ENCODE peak calls at places on chromosome 16, in nine cellular contexts. X is K562, D is HL-60, S is AG10803, E is H7, R is spleen, O is psoas muscle, T is tibial artery, H is sigmoid colon. U is an unnamed sample.

GRCh38 chr16:23270654-23271053 is 31.4 kb upstream of the SCNN1B start:
- DNase-seq in X (no peak), D (no peak), S (no peak), E (no peak), R (no peak), O (no peak), T (no peak), H (no peak), U (no peak)

GRCh38 chr16:52825882-52826281 is 226.8 kb downstream of the CHD9NB start:
- DNase-seq in X (no peak), D (no peak), S (no peak), E (no peak), R (no peak), O (no peak), T (no peak), H (no peak), U (no peak)

GRCh38 chr16:59111280-59111679 is 377.2 kb upstream of the GOT2 start:
- DNase-seq in X (no peak), D (no peak), S (no peak), E (no peak), R (no peak), O (no peak), T (no peak), H (no peak), U (no peak)

GRCh38 chr16:57601801-57602478 is 26.5 kb upstream of the ADGRG1 start:
- DNase-seq in X (peak; percentile 60), D (no peak), S (no peak), E (no peak), R (no peak), O (no peak), T (no peak), H (peak; percentile 29), U (no peak)

GRCh38 chr16:50266337-50267091 is at the start of gene ADCY7:
- DNase-seq in X (peak; percentile 91), D (no peak), S (peak; percentile 88), E (peak; percentile 87), R (peak; percentile 96), O (peak; percentile 69), T (peak; percentile 72), H (peak; percentile 80), U (peak; percentile 66)

GRCh38 chr16:74603848-74604247 is 3.1 kb downstream of the GLG1 start:
- DNase-seq in X (no peak), D (no peak), S (no peak), E (no peak), R (no peak), O (no peak), T (no peak), H (peak; percentile 27), U (no peak)

GRCh38 chr16:17404903-17405691 is 65.7 kb downstream of the XYLT1 start:
- DNase-seq in X (no peak), D (no peak), S (peak; percentile 96), E (no peak), R (no peak), O (peak; percentile 77), T (peak; percentile 93), H (peak; percentile 97), U (peak; percentile 63)

GRCh38 chr16:78098544-78099371 is 696 bp upstream of the WWOX start:
- DNase-seq in X (peak; percentile 11), D (no peak), S (no peak), E (no peak), R (peak; percentile 76), O (no peak), T (no peak), H (no peak), U (no peak)

GRCh38 chr16:3993052-3993785 is 112.7 kb upstream of the CREBBP start:
- DNase-seq in X (no peak), D (no peak), S (no peak), E (peak; percentile 23), R (no peak), O (no peak), T (no peak), H (no peak), U (no peak)

GRCh38 chr16:77439106-77439505 is 4.3 kb upstream of the ADAMTS18 start:
- DNase-seq in X (no peak), D (no peak), S (no peak), E (no peak), R (no peak), O (no peak), T (no peak), H (no peak), U (no peak)

DNA sequence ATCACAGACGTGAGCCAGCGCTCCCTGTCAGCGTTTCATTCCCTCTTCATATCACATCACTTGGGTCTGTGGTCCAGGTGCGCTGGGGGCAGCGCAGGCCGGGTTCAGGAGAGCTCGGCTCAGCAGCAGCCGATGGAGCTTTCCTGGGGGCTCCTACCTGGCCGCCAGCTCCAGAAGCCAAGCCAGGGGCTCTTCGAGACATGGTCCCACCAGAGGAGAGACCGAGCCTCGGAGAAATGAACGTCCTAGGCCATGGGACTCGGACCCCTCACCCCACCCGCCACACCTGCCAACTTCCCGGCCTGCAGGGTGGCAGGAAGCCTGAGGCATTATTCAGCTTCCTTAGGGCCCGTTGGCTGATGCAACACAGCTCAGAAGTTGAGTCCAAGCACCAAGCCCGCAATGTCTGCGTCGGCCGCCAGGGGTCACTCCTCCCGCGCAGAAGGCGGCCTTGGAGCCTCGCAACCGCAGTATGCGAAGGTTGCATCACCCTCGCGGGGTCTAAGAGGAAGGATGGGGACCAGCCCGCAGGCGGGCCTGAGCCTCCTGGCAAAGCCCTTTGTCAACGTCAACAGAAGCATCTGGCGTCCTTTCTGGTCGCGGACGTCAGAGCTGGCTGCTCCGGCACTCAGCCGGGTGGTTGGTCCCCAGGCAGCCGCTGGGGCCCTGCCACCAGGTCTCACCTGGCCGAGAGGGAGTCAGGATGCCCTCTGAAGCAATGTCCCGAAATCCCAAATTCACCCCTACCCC is 13.2 kb upstream of the KLHDC4 start:
- DNase-seq in X (peak; percentile 95), D (peak; percentile 94), S (peak; percentile 97), E (peak; percentile 93), R (peak; percentile 98), O (peak; percentile 91), T (peak; percentile 87), H (peak; percentile 95), U (peak; percentile 81)
- H3K4me3 ChIP-seq in X (no peak overlapping the region), D (no peak overlapping the region), S (no peak overlapping the region), E (no peak overlapping the region), R (no peak overlapping the region), O (no peak overlapping the region), T (no peak overlapping the region), H (no peak overlapping the region), U (no peak overlapping the region)

GRCh38 chr16:669666-670065 is 1.7 kb downstream of the RHOT2 start:
- DNase-seq in X (no peak), D (no peak), S (no peak), E (no peak), R (no peak), O (no peak), T (no peak), H (no peak), U (no peak)

GRCh38 chr16:666572-666971 is 1.4 kb upstream of the RHOT2 start:
- DNase-seq in X (no peak), D (no peak), S (no peak), E (no peak), R (no peak), O (no peak), T (no peak), H (no peak), U (no peak)

GRCh38 chr16:668519-669171 is 713 bp downstream of the RHOT2 start:
- DNase-seq in X (peak; percentile 47), D (no peak), S (no peak), E (peak; percentile 73), R (no peak), O (no peak), T (no peak), H (no peak), U (no peak)

GRCh38 chr16:667780-668518 is at the start of gene RHOT2:
- DNase-seq in X (peak; percentile 96), D (no peak), S (peak; percentile 87), E (peak; percentile 98), R (peak; percentile 99), O (peak; percentile 96), T (peak; percentile 91), H (peak; percentile 96), U (peak; percentile 50)

GRCh38 chr16:667113-667779 is 686 bp upstream of the RHOT2 start:
- DNase-seq in X (no peak), D (no peak), S (no peak), E (no peak), R (peak; percentile 88), O (no peak), T (no peak), H (no peak), U (no peak)
- H3K4me3 ChIP-seq in X (no peak overlapping the region), D (no peak overlapping the region), S (no peak overlapping the region), E (no peak overlapping the region), R (peak overlapping the region; percentile 70), O (peak overlapping the region; percentile 98), T (peak overlapping the region; percentile 92), H (no peak overlapping the region), U (no peak overlapping the region)

DNA sequence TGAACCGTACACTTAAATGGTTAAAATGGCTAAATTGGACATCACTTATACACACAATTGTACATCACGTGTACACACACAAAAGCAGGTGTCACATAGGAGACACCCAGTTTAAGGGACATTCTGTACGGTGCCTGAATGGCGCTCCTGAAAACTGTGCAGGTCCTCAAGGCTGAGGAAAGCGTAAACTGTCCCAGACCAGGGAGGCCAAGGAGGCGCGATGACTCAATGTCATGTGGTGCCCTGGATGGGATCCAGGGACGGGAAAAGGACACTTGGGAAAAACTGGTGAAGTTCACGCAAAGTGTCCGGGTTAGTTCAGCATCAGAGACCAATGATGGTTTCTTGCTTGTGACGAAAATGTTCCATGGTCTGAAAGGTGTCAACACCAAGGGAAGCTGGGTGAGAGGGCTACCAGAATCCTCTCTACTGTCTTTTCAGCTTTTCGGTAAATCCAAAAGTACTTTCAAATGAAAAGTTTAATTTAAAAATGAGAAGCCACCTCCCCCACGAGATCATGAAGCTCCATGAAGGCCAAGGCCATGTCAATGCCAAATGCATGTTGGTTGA is 112.2 kb downstream of the CMIP start:
- DNase-seq in X (no peak), D (no peak), S (peak; percentile 56), E (no peak), R (no peak), O (peak; percentile 32), T (no peak), H (no peak), U (no peak)
- H3K4me3 ChIP-seq in X (no peak overlapping the region), D (no peak overlapping the region), S (no peak overlapping the region), E (no peak overlapping the region), R (no peak overlapping the region), O (no peak overlapping the region), T (no peak overlapping the region), H (no peak overlapping the region), U (no peak overlapping the region)

GRCh38 chr16:87067890-87068289 is 249.3 kb downstream of the C16orf95 start:
- DNase-seq in X (no peak), D (no peak), S (no peak), E (peak; percentile 52), R (no peak), O (no peak), T (no peak), H (peak; percentile 15), U (no peak)

GRCh38 chr16:87068316-87068715 is 248.9 kb downstream of the C16orf95 start:
- DNase-seq in X (no peak), D (no peak), S (no peak), E (no peak), R (no peak), O (no peak), T (no peak), H (peak; percentile 22), U (no peak)

GRCh38 chr16:87064731-87065720 is 252.2 kb downstream of the C16orf95 start:
- DNase-seq in X (no peak), D (no peak), S (no peak), E (peak; percentile 67), R (no peak), O (no peak), T (no peak), H (peak; percentile 46), U (no peak)

GRCh38 chr16:87066695-87067556 is 250.3 kb downstream of the C16orf95 start:
- DNase-seq in X (no peak), D (no peak), S (no peak), E (no peak), R (no peak), O (no peak), T (no peak), H (peak; percentile 47), U (no peak)

GRCh38 chr16:87065781-87066694 is 251.2 kb downstream of the C16orf95 start:
- DNase-seq in X (no peak), D (no peak), S (no peak), E (no peak), R (no peak), O (no peak), T (no peak), H (peak; percentile 53), U (no peak)
- H3K4me3 ChIP-seq in X (no peak overlapping the region), D (no peak overlapping the region), S (no peak overlapping the region), E (no peak overlapping the region), R (no peak overlapping the region), O (no peak overlapping the region), T (peak overlapping the region; percentile 38), H (no peak overlapping the region), U (no peak overlapping the region)

U was measured in skeletal muscle cell.